ENCODE peak calls at places on chromosomes 6 and 20, in four cellular contexts. One of them, this sample, is unnamed.

GRCh38 chr20:8624046-8624445 is 444.8 kb upstream of the PLCB4 start:
- DNase-seq in K562: no peak
- DNase-seq in HCT116: no peak
- DNase-seq in HepG2: no peak
- DNase-seq in this sample: no peak

GRCh38 chr6:1123976-1124375 is 187.9 kb upstream of the FOXQ1 start:
- DNase-seq in K562: no peak
- DNase-seq in HCT116: no peak
- DNase-seq in HepG2: no peak
- DNase-seq in this sample: no peak

GRCh38 chr6:124958759-124959354 is 3.4 kb upstream of the RNF217 start:
- DNase-seq in K562: no peak
- DNase-seq in HCT116: no peak
- DNase-seq in HepG2: no peak
- DNase-seq in this sample: no peak

GRCh38 chr6:22622390-22622789 is 53.0 kb downstream of the HDGFL1 start:
- DNase-seq in K562: no peak
- DNase-seq in HCT116: no peak
- DNase-seq in HepG2: no peak
- DNase-seq in this sample: no peak

GRCh38 chr6:116847234-116847633 is 18.4 kb upstream of the GPRC6A start:
- DNase-seq in K562: no peak
- DNase-seq in HCT116: peak; percentile 35
- DNase-seq in HepG2: peak; percentile 59
- DNase-seq in this sample: peak; percentile 24

GRCh38 chr6:42239333-42239732 is 21.7 kb upstream of the MRPS10 start:
- DNase-seq in K562: no peak
- DNase-seq in HCT116: no peak
- DNase-seq in HepG2: no peak
- DNase-seq in this sample: no peak

GRCh38 chr6:87315071-87315470 is 7.3 kb upstream of the SMIM8 start:
- DNase-seq in K562: no peak
- DNase-seq in HCT116: no peak
- DNase-seq in HepG2: no peak
- DNase-seq in this sample: no peak

GRCh38 chr20:2316847-2317495 is 21.2 kb downstream of the TGM3 start:
- DNase-seq in K562: peak; percentile 16
- DNase-seq in HCT116: no peak
- DNase-seq in HepG2: no peak
- DNase-seq in this sample: no peak

GRCh38 chr20:48648482-48649051 is 179.2 kb downstream of the PREX1 start:
- DNase-seq in K562: no peak
- DNase-seq in HCT116: no peak
- DNase-seq in HepG2: no peak
- DNase-seq in this sample: no peak

GRCh38 chr20:46400253-46400652 is 6.2 kb downstream of the ELMO2 start:
- DNase-seq in K562: no peak
- DNase-seq in HCT116: no peak
- DNase-seq in HepG2: no peak
- DNase-seq in this sample: no peak

GRCh38 chr6:80006541-80006940 is 2.1 kb downstream of the TTK start:
- DNase-seq in K562: no peak
- DNase-seq in HCT116: no peak
- DNase-seq in HepG2: no peak
- DNase-seq in this sample: no peak

GRCh38 chr6:80004199-80005072 is at the start of gene TTK:
- DNase-seq in K562: peak; percentile 94
- DNase-seq in HCT116: peak; percentile 89
- DNase-seq in HepG2: peak; percentile 93
- DNase-seq in this sample: peak; percentile 75

GRCh38 chr6:80001337-80001736 is 3.1 kb upstream of the TTK start:
- DNase-seq in K562: no peak
- DNase-seq in HCT116: no peak
- DNase-seq in HepG2: no peak
- DNase-seq in this sample: no peak

GRCh38 chr6:80005406-80005805 is 957 bp downstream of the TTK start:
- DNase-seq in K562: no peak
- DNase-seq in HCT116: no peak
- DNase-seq in HepG2: no peak
- DNase-seq in this sample: no peak

DNA sequence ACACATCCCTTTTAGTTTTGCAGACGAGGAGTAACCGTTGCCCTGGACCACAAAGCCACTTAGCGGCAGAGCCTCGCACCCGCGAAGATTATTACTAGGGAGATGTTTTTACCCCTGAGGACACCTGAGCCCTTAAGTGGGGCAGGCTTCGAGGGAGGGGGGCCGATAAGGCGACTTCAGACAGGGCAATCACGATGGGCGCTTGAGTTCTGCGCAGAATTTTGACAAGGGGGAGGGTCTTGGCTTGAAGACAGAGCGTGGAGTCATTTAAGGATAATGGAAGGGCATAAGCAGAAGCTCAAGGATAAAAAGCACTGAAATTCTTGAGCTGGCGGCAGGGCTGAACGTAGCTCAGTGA is 629 bp upstream of the TTK start:
- DNase-seq in K562: no peak
- DNase-seq in HCT116: no peak
- DNase-seq in HepG2: no peak
- DNase-seq in this sample: no peak
- TF ChIP-seq TCF7L2 in K562: no peak
- TF ChIP-seq TCF7L2 in HCT116: no peak
- TF ChIP-seq TCF7L2 in HepG2: no peak
- TF ChIP-seq TCF7L2 in this sample: no peak

GRCh38 chr6:136693090-136693489 is 99.2 kb downstream of the MAP3K5 start:
- DNase-seq in K562: no peak
- DNase-seq in HCT116: no peak
- DNase-seq in HepG2: no peak
- DNase-seq in this sample: no peak
- TF ChIP-seq CTCF in K562: no peak
- TF ChIP-seq CTCF in HCT116: no peak
- TF ChIP-seq CTCF in HepG2: no peak
- TF ChIP-seq CTCF in this sample: no peak

DNA sequence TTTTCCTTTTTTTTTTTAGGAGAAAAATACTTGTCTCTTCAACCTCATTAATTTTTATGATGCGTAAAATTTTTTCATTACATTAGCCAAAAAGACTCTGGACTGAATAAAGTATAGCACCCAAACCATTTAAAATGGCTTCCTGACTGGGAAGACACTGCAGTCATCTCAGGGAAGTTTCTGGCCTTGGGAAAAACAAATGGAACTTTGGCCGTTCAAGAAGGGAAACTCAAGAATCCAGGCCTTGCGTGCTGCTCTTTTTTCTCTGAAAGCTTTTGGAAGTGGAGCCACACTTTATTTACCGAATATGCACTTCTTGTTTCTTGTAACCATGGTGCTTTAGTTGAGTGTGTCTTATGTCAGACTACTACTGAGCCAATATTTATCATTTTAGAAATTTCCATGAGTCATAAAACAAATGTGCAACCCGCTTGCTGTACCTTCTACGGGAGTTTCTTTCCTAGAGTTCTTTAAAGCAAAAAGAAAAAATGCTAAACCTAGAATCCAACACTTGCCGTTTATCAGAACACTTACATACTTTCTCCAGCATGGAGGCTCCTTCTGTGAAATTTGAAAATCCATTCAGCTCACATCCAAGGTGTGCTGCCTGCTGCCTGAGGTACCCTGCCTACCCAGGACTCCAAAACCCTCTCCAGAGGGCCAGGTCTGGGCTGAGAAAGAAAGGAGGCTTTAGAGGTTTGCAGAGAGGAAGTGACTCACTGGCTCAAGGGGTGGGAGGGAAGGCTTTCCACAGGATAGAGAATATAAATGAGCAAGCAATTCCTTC is 11.5 kb upstream of the DSTN start:
- DNase-seq in K562: peak; percentile 33
- DNase-seq in HCT116: peak; percentile 88
- DNase-seq in HepG2: peak; percentile 83
- DNase-seq in this sample: peak; percentile 96
- TF ChIP-seq SIN3A in K562: no peak
- TF ChIP-seq SIN3A in HCT116: peak; percentile 50
- TF ChIP-seq SIN3A in HepG2: no peak
- TF ChIP-seq SIN3A in this sample: no peak

GRCh38 chr6:45618259-45618658 is 240.5 kb upstream of the SUPT3H start:
- DNase-seq in K562: no peak
- DNase-seq in HCT116: no peak
- DNase-seq in HepG2: no peak
- DNase-seq in this sample: no peak

GRCh38 chr6:45617441-45617840 is 239.7 kb upstream of the SUPT3H start:
- DNase-seq in K562: no peak
- DNase-seq in HCT116: no peak
- DNase-seq in HepG2: no peak
- DNase-seq in this sample: no peak

GRCh38 chr6:45616209-45616608 is 238.5 kb upstream of the SUPT3H start:
- DNase-seq in K562: no peak
- DNase-seq in HCT116: no peak
- DNase-seq in HepG2: no peak
- DNase-seq in this sample: no peak

GRCh38 chr6:45619211-45619760 is 241.6 kb upstream of the SUPT3H start:
- DNase-seq in K562: no peak
- DNase-seq in HCT116: no peak
- DNase-seq in HepG2: no peak
- DNase-seq in this sample: no peak

DNA sequence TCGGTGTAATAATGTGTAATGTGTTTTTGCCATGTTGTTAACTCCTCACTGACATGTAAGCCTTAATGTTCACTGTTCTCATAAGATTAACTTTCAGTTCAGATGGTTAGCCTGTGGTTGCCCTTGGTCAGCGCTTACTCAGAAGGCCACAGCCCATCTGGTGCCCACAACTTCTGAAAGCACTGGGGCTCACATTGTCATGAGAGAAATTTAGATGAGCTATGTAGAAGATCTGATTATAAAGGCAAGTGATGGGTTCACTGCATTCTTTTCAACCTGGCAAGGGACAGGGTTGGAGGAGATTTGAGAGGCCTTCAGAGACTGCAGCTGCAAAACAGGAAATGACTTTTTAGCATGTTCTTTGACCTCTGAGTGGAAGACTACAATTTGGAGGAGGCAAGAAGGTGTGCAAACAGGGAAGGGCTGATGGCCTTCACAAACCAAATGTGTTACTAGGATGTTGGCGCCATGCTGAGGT is 242.3 kb upstream of the SUPT3H start:
- DNase-seq in K562: no peak
- DNase-seq in HCT116: no peak
- DNase-seq in HepG2: no peak
- DNase-seq in this sample: no peak
- TF ChIP-seq TCF7L2 in K562: no peak
- TF ChIP-seq TCF7L2 in HCT116: no peak
- TF ChIP-seq TCF7L2 in HepG2: no peak
- TF ChIP-seq TCF7L2 in this sample: no peak

DNA sequence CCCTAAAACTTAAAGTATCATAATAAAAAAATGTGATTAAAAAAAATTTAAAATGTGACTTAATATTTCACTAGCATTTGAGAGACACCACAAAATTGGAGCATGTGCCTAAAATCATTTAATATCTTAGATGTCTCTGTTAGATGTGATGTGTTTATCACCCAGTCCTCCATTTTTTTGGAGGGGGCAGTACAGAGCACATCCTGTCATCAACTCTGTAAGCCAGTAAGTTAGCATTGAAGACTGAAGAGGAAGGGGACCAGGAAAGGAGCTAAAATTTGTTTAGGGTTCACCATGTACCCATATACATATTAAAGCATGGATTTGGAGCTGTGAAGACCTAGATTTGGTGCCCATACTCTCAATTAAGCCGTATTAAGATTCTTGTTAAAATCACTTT is 30.7 kb upstream of the ADIG start:
- DNase-seq in K562: peak; percentile 19
- DNase-seq in HCT116: no peak
- DNase-seq in HepG2: peak; percentile 16
- DNase-seq in this sample: no peak
- TF ChIP-seq CTCF in K562: peak; percentile 25
- TF ChIP-seq CTCF in HCT116: peak; percentile 46
- TF ChIP-seq CTCF in HepG2: no peak
- TF ChIP-seq CTCF in this sample: peak; percentile 16

DNA sequence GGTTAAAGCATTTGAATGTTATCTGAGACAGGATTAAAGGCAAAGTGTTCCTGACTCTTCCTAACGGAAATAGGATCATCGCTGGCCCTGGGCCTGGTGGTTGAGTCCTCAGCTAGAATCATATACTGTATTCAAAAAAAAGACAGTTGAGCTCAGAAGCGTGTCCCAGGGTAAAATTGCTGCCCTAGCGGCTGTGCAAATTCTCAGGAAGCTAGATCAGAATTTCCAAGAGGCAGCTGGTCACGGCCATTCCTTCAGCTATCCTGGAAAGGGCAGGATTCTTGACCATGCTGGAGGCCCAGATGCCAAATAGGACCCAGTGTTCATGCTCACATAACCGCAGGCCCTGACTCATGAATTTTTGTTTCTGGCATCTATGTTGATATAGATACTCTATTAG is 67.4 kb downstream of the STMND1 start:
- DNase-seq in K562: no peak
- DNase-seq in HCT116: no peak
- DNase-seq in HepG2: no peak
- DNase-seq in this sample: no peak
- TF ChIP-seq SIN3A in K562: no peak
- TF ChIP-seq SIN3A in HCT116: no peak
- TF ChIP-seq SIN3A in HepG2: no peak
- TF ChIP-seq SIN3A in this sample: no peak

GRCh38 chr6:33841070-33841469 is 37.3 kb upstream of the MLN start:
- DNase-seq in K562: peak; percentile 56
- DNase-seq in HCT116: no peak
- DNase-seq in HepG2: no peak
- DNase-seq in this sample: no peak
- TF ChIP-seq TCF7L2 in K562: no peak
- TF ChIP-seq TCF7L2 in HCT116: no peak
- TF ChIP-seq TCF7L2 in HepG2: no peak
- TF ChIP-seq TCF7L2 in this sample: no peak

GRCh38 chr6:150078788-150079187 is 9.9 kb upstream of the ULBP3 start:
- DNase-seq in K562: peak; percentile 29
- DNase-seq in HCT116: no peak
- DNase-seq in HepG2: no peak
- DNase-seq in this sample: no peak

GRCh38 chr6:150084426-150084825 is 15.5 kb upstream of the ULBP3 start:
- DNase-seq in K562: no peak
- DNase-seq in HCT116: no peak
- DNase-seq in HepG2: no peak
- DNase-seq in this sample: no peak

GRCh38 chr6:150079604-150080003 is 10.7 kb upstream of the ULBP3 start:
- DNase-seq in K562: no peak
- DNase-seq in HCT116: no peak
- DNase-seq in HepG2: no peak
- DNase-seq in this sample: no peak

GRCh38 chr6:150086026-150086425 is 17.1 kb upstream of the ULBP3 start:
- DNase-seq in K562: no peak
- DNase-seq in HCT116: no peak
- DNase-seq in HepG2: no peak
- DNase-seq in this sample: no peak

DNA sequence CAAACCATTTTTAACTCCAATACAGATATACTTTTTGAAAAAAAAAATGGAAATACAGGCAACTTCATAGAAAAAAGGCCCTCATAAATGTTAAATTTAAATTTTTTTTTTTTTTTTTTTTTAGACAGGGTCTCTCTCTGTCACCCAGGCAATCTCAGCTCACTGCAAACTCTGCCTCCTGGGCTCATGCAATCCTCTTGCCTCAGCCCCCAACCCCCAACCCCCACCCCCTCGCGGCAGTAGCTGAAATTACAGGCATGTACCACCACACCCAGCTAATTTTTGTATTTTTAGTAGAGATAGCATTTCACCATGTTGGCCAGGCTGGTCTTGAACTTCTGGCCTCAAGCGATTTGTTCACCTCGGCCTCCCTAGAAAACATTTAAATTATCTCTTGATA is 12.8 kb upstream of the ULBP3 start:
- DNase-seq in K562: no peak
- DNase-seq in HCT116: no peak
- DNase-seq in HepG2: no peak
- DNase-seq in this sample: no peak
- TF ChIP-seq CTCF in K562: peak; percentile 6
- TF ChIP-seq CTCF in HCT116: peak; percentile 10
- TF ChIP-seq CTCF in HepG2: no peak
- TF ChIP-seq CTCF in this sample: peak; percentile 30

GRCh38 chr20:63183422-63184146 is 32.3 kb downstream of the YTHDF1 start:
- DNase-seq in K562: peak; percentile 73
- DNase-seq in HCT116: peak; percentile 8
- DNase-seq in HepG2: peak; percentile 55
- DNase-seq in this sample: peak; percentile 25
- TF ChIP-seq SIN3A in K562: no peak
- TF ChIP-seq SIN3A in HCT116: no peak
- TF ChIP-seq SIN3A in HepG2: no peak
- TF ChIP-seq SIN3A in this sample: no peak

This sample was measured in Panc1.